ENCODE peak calls at places on chromosomes 6 and 20, in seven cellular contexts. M is heart left ventricle, Y is cardiac muscle cell, H is mucosa of descending colon, J is IMR-90, G is AG10803, U is Peyer's patch. P is an unnamed sample.

GRCh38 chr20:37559312-37560027 is 31.8 kb upstream of the BLCAP start:
- DNase-seq in U (no peak), J (no peak), Y (no peak), H (no peak), G (no peak), M (no peak), P (no peak)

GRCh38 chr6:161393839-161394364 is 120.0 kb upstream of the AGPAT4 start:
- DNase-seq in M (peak; percentile 51), U (no peak), J (peak; percentile 90), Y (peak; percentile 93), G (peak; percentile 90), H (no peak), P (peak; percentile 93)

GRCh38 chr6:160118620-160119234 is 2.9 kb upstream of the SLC22A1 start:
- DNase-seq in M (no peak), U (no peak), G (no peak), H (no peak), J (no peak), Y (no peak), P (no peak)

GRCh38 chr6:166944666-166945256 is 11.6 kb downstream of the RNASET2 start:
- DNase-seq in J (no peak), G (no peak), M (no peak), Y (no peak), H (no peak), U (no peak), P (no peak)

GRCh38 chr6:56692586-56693245 is 50.0 kb upstream of the DST start:
- DNase-seq in M (no peak), U (no peak), J (peak; percentile 78), G (peak; percentile 89), Y (peak; percentile 88), H (no peak), P (peak; percentile 90)

GRCh38 chr6:139753198-139753861 is 378.9 kb upstream of the CITED2 start:
- DNase-seq in M (no peak), J (peak; percentile 77), G (peak; percentile 93), Y (peak; percentile 87), H (no peak), U (no peak), P (peak; percentile 81)

GRCh38 chr20:17875981-17876385 is 92.6 kb downstream of the SNX5 start:
- DNase-seq in J (no peak), Y (peak; percentile 31), M (no peak), H (peak; percentile 53), U (no peak), G (no peak), P (no peak)

GRCh38 chr20:13325033-13325432 is 104.0 kb downstream of the ISM1 start:
- DNase-seq in U (no peak), M (no peak), G (peak; percentile 38), H (no peak), J (peak; percentile 16), Y (peak; percentile 41), P (peak; percentile 14)

GRCh38 chr6:7917729-7918128 is 7.1 kb upstream of the TXNDC5 start:
- DNase-seq in J (no peak), U (no peak), Y (no peak), G (no peak), H (no peak), M (no peak), P (no peak)

GRCh38 chr6:158060447-158061360 is 79.0 kb downstream of the SYNJ2 start:
- DNase-seq in G (peak; percentile 97), M (peak; percentile 78), U (peak; percentile 52), J (peak; percentile 94), Y (peak; percentile 96), H (peak; percentile 78), P (peak; percentile 97)

GRCh38 chr20:59825944-59826759 is 107.3 kb downstream of the SYCP2 start:
- DNase-seq in Y (no peak), G (no peak), M (no peak), U (peak; percentile 96), J (no peak), H (peak; percentile 91), P (no peak)

GRCh38 chr6:22295145-22295544 is 1.7 kb downstream of the PRL start:
- DNase-seq in M (no peak), U (no peak), J (no peak), H (no peak), Y (no peak), G (no peak), P (no peak)

GRCh38 chr6:106128981-106129761 is 43.0 kb downstream of the PRDM1 start:
- DNase-seq in U (no peak), J (peak; percentile 84), M (no peak), G (peak; percentile 95), Y (peak; percentile 81), H (no peak), P (peak; percentile 97)

GRCh38 chr6:31004285-31004684 is 6.0 kb upstream of the MUC22 start:
- DNase-seq in M (no peak), U (no peak), J (no peak), G (no peak), Y (no peak), H (no peak), P (no peak)

GRCh38 chr6:43923376-43924221 is 153.6 kb downstream of the VEGFA start:
- DNase-seq in J (peak; percentile 56), H (no peak), Y (peak; percentile 43), G (peak; percentile 68), U (peak; percentile 28), M (no peak), P (peak; percentile 58)

GRCh38 chr20:5524886-5525285 is 208.1 kb upstream of the PROKR2 start:
- DNase-seq in G (peak; percentile 9), H (no peak), Y (peak; percentile 29), U (no peak), J (no peak), M (no peak), P (no peak)

GRCh38 chr6:119669228-119669627 is 319.7 kb upstream of the MAN1A1 start:
- DNase-seq in G (no peak), M (no peak), J (no peak), Y (no peak), H (no peak), U (no peak), P (peak; percentile 3)

GRCh38 chr20:13644010-13644409 is 5.3 kb upstream of the TASP1 start:
- DNase-seq in U (no peak), H (no peak), J (no peak), G (peak; percentile 57), Y (peak; percentile 5), M (no peak), P (peak; percentile 21)

GRCh38 chr6:11043961-11044711 is at the start of gene ELOVL2:
- DNase-seq in M (peak; percentile 33), G (peak; percentile 27), Y (peak; percentile 69), U (no peak), J (peak; percentile 61), H (no peak), P (peak; percentile 12)

GRCh38 chr6:43972915-43973304 is 154.3 kb downstream of the MRPL14 start:
- DNase-seq in M (peak; percentile 80), J (peak; percentile 95), U (peak; percentile 49), Y (peak; percentile 96), H (peak; percentile 80), G (peak; percentile 93), P (peak; percentile 97)

GRCh38 chr6:107447663-107448216 is 11.6 kb downstream of the PDSS2 start:
- DNase-seq in G (no peak), J (no peak), U (no peak), M (no peak), H (no peak), Y (no peak), P (no peak)
- H3K4me3 ChIP-seq in G (no peak overlapping the region), J (no peak overlapping the region), U (no peak overlapping the region), M (no peak overlapping the region), H (no peak overlapping the region), Y (no peak overlapping the region), P (no peak overlapping the region)

DNA sequence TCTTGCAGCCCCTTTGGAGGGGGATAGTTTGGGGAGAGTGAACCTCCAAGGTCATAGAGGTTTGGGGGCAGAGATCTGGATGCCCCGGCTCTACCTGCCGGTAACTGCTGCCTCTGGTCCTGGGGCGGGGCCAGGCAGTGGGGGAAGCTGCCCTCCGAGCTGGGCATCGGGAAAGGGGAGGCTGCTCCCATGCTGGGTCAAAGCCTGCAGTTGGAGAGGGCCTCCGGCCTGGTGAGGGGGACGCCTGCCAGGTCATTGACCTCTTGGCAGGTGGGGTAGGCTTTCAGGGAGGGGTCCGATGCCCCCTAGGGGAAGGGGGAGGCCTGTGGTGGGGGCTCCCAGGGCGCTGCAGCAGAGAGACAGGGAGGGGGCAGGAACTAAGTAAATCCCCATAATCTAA is 7.1 kb downstream of the COL11A2 start:
- DNase-seq in J (no peak), H (peak; percentile 42), G (no peak), U (no peak), Y (no peak), M (no peak), P (no peak)
- H3K4me3 ChIP-seq in J (no peak overlapping the region), H (no peak overlapping the region), G (no peak overlapping the region), U (no peak overlapping the region), Y (no peak overlapping the region), M (no peak overlapping the region), P (no peak overlapping the region)

DNA sequence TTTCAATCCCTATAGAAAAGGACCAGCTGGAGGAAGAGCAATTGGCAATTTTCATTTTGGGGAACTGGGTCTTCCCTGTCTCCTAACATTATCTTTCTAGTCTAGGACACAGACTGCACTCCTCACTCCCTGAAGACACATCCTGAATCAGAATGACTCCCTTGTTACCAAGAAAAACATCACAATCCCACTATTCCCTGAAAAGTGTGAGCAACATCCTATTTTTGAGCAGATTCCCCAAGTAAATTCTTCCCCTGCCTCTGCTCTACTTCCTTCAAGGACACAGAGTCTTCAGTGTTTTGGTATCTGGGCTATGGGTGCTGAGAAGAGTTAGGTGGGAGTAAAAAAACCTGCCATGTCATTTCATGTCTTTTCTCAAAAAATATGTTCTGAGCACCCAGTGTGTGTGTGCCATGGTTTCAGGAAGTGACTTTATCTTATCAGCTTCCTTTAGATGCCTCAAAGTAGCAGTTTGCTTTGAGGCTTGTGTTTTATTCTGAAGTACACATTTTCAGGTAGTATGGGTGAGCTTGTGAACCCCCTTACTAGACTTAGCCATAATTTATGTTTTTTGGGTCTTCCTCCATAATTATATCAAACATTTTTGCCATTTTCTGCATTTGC is 12.4 kb downstream of the LAMA4 start:
- DNase-seq in G (no peak), U (no peak), J (no peak), M (no peak), Y (no peak), H (no peak), P (no peak)
- H3K4me3 ChIP-seq in G (no peak overlapping the region), U (no peak overlapping the region), J (no peak overlapping the region), M (no peak overlapping the region), Y (no peak overlapping the region), H (no peak overlapping the region), P (no peak overlapping the region)

DNA sequence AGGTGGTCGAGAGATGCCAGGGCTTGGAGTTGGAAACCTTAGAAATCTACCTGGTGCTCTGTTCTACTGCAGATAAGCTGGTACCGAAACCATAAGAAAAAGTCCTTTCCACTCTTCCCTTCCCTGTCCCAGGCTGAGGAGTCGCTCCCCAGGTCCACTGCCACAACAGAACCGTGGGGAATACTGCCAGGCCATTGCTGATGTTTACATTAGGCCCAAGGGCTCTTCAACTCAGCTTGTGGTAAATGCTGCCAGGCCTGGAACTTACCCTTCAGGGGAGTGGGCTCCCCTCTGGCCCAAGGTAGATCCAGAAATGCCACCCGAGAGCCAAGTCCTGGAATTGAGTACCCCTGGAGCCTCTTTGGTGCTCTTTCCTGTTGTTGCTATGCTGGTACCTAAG is 388.4 kb downstream of the ESR1 start:
- DNase-seq in U (no peak), H (no peak), J (no peak), G (no peak), Y (no peak), M (no peak), P (no peak)
- H3K4me3 ChIP-seq in U (no peak overlapping the region), H (no peak overlapping the region), J (no peak overlapping the region), G (no peak overlapping the region), Y (no peak overlapping the region), M (no peak overlapping the region), P (no peak overlapping the region)

GRCh38 chr6:36717231-36717825 is 19.7 kb downstream of the RAB44 start:
- DNase-seq in G (no peak), Y (no peak), U (no peak), M (no peak), H (no peak), J (no peak), P (no peak)
- H3K4me3 ChIP-seq in G (no peak overlapping the region), Y (no peak overlapping the region), U (no peak overlapping the region), M (no peak overlapping the region), H (no peak overlapping the region), J (no peak overlapping the region), P (no peak overlapping the region)

GRCh38 chr20:15642099-15642498 is 931.1 kb downstream of the KIF16B start:
- DNase-seq in J (no peak), Y (no peak), U (no peak), M (no peak), G (no peak), H (no peak), P (no peak)
- H3K4me3 ChIP-seq in J (no peak overlapping the region), Y (no peak overlapping the region), U (no peak overlapping the region), M (no peak overlapping the region), G (no peak overlapping the region), H (no peak overlapping the region), P (no peak overlapping the region)